ENCODE peak calls at places on chromosomes 3 and 15, in ten cellular contexts. N is Peyer's patch; I is DMS153; Y is HuH-7; H is cortex of kidney; C is T-helper 17 cell; K is spleen; X is activated CD8-positive, alpha-beta T cell treated with anti-CD3 and anti-CD28 coated beads for 36 hours; Z is HCEC 1CT; A is fibroblast of lung. W is an unnamed sample.

GRCh38 chr3:151901946-151902285 is 28.5 kb downstream of the SUCNR1 start:
- DNase-seq in H (no peak), X (no peak), Z (no peak), A (no peak), N (no peak), K (no peak), C (no peak), Y (no peak), I (no peak), W (no peak)

GRCh38 chr3:145939431-145939830 is 221.6 kb downstream of the PLOD2 start:
- DNase-seq in C (no peak), K (no peak), A (no peak), X (no peak), Z (no peak), I (peak), Y (no peak), H (no peak), N (no peak), W (no peak)

GRCh38 chr15:78712797-78713515 is 71.9 kb upstream of the CHRNB4 start:
- DNase-seq in Y (no peak), A (no peak), N (no peak), Z (no peak), I (no peak), K (no peak), X (no peak), C (no peak), H (no peak), W (no peak)

GRCh38 chr3:73573204-73573603 is 51.5 kb downstream of the PDZRN3 start:
- DNase-seq in Z (no peak), K (no peak), N (no peak), I (no peak), H (no peak), A (no peak), Y (no peak), C (no peak), X (no peak), W (no peak)

GRCh38 chr3:13853978-13854296 is 25.9 kb downstream of the WNT7A start:
- DNase-seq in N (no peak), A (no peak), H (no peak), Z (no peak), C (no peak), Y (no peak), I (no peak), X (peak), K (no peak), W (no peak)

GRCh38 chr3:156323466-156323865 is 203.1 kb downstream of the KCNAB1 start:
- DNase-seq in C (no peak), X (no peak), H (no peak), A (no peak), K (no peak), Z (peak), Y (no peak), I (no peak), N (no peak), W (no peak)

GRCh38 chr3:51718547-51719412 is 11.9 kb downstream of the GRM2 start:
- DNase-seq in N (peak), Y (peak), Z (peak), K (no peak), A (peak), I (no peak), X (peak), H (no peak), C (no peak), W (peak)

GRCh38 chr3:193134895-193135294 is 106.1 kb upstream of the PLAAT1 start:
- DNase-seq in X (no peak), H (no peak), Z (peak), Y (no peak), I (no peak), K (no peak), C (no peak), A (peak), N (no peak), W (no peak)

GRCh38 chr3:61903931-61904657 is 342.7 kb downstream of the PTPRG start:
- DNase-seq in I (no peak), Z (no peak), N (no peak), X (no peak), K (no peak), C (no peak), H (no peak), A (peak), Y (no peak), W (no peak)

GRCh38 chr15:65189102-65189740 is 4.1 kb upstream of the CLPX start:
- DNase-seq in Z (peak), Y (peak), A (peak), C (no peak), N (no peak), X (peak), H (no peak), I (no peak), K (no peak), W (no peak)

GRCh38 chr15:69092159-69092558 is 68.3 kb upstream of the GLCE start:
- DNase-seq in A (peak), H (no peak), I (no peak), X (no peak), K (no peak), Z (peak), N (no peak), C (no peak), Y (no peak), W (no peak)

GRCh38 chr3:98732239-98733054 is 30.7 kb upstream of the ST3GAL6 start:
- DNase-seq in A (no peak), I (no peak), X (peak), H (no peak), Y (peak), N (no peak), K (peak), C (no peak), Z (peak), W (no peak)

GRCh38 chr3:9750556-9751411 is 1.0 kb downstream of the OGG1 start:
- DNase-seq in C (no peak), K (no peak), H (no peak), N (no peak), A (no peak), Z (peak), Y (peak), I (no peak), X (no peak), W (no peak)

GRCh38 chr3:37620071-37620635 is 241.5 kb upstream of the CTDSPL start:
- DNase-seq in A (no peak), K (no peak), Y (no peak), I (no peak), C (no peak), N (no peak), H (no peak), Z (no peak), X (no peak), W (no peak)

GRCh38 chr3:66722675-66723074 is 221.9 kb upstream of the LRIG1 start:
- DNase-seq in H (no peak), A (peak), X (no peak), I (no peak), N (no peak), K (no peak), Z (peak), C (no peak), Y (no peak), W (no peak)

GRCh38 chr15:100202309-100202943 is 139.3 kb downstream of the ADAMTS17 start:
- DNase-seq in Z (no peak), X (no peak), H (no peak), Y (peak), N (no peak), C (no peak), I (no peak), A (no peak), K (no peak), W (no peak)

GRCh38 chr15:81852826-81853225 is 193.0 kb downstream of the MEX3B start:
- DNase-seq in I (no peak), K (no peak), C (no peak), Z (no peak), X (no peak), H (no peak), A (peak), N (no peak), Y (no peak), W (no peak)

GRCh38 chr15:43134157-43134637 is 811 bp downstream of the TMEM62 start:
- DNase-seq in X (peak), H (no peak), Y (no peak), C (no peak), Z (no peak), N (no peak), I (no peak), K (no peak), A (no peak), W (no peak)

GRCh38 chr15:77066961-77067690 is 3.8 kb downstream of the TSPAN3 start:
- DNase-seq in Z (peak), C (no peak), I (peak), Y (peak), H (no peak), A (no peak), N (no peak), K (no peak), X (no peak), W (no peak)

GRCh38 chr3:178719036-178719635 is 182.9 kb downstream of the KCNMB2 start:
- DNase-seq in N (no peak), K (no peak), H (no peak), X (no peak), Y (no peak), C (no peak), I (no peak), Z (peak), A (peak), W (no peak)

GRCh38 chr15:71275098-71275497 is 159.8 kb downstream of the THSD4 start:
- DNase-seq in K (no peak), I (no peak), A (peak), X (no peak), Y (no peak), C (no peak), N (no peak), Z (peak), H (no peak), W (no peak)

GRCh38 chr3:72346526-72346926 is 501.7 kb downstream of the SHQ1 start:
- DNase-seq in Y (no peak), C (no peak), X (no peak), K (peak), Z (peak), N (no peak), A (peak), I (no peak), H (no peak), W (no peak)

GRCh38 chr15:78641876-78642275 is 866 bp upstream of the CHRNB4 start:
- DNase-seq in H (no peak), Y (no peak), Z (no peak), C (no peak), N (no peak), X (no peak), K (no peak), A (no peak), I (no peak), W (no peak)

GRCh38 chr15:68214838-68215234 is 9.7 kb upstream of the CALML4 start:
- DNase-seq in Y (no peak), N (no peak), I (no peak), X (no peak), H (no peak), K (peak), A (no peak), Z (no peak), C (no peak), W (no peak)

GRCh38 chr3:88030200-88030599 is 28.6 kb downstream of the CGGBP1 start:
- DNase-seq in K (no peak), Z (no peak), C (no peak), X (no peak), A (peak), N (no peak), I (no peak), H (no peak), Y (no peak), W (no peak)

GRCh38 chr3:31724681-31725080 is 192.0 kb downstream of the STT3B start:
- DNase-seq in I (no peak), K (no peak), A (peak), H (no peak), Z (peak), Y (no peak), N (no peak), C (no peak), X (no peak), W (no peak)

GRCh38 chr15:31308185-31308639 is 18.4 kb upstream of the KLF13 start:
- DNase-seq in Y (no peak), X (peak), Z (no peak), H (no peak), N (no peak), A (no peak), K (no peak), I (no peak), C (no peak), W (no peak)

GRCh38 chr15:90035095-90035834 is 34.1 kb downstream of the ZNF710 start:
- DNase-seq in I (peak), K (peak), H (no peak), X (no peak), Z (no peak), Y (peak), N (no peak), A (peak), C (no peak), W (peak)

GRCh38 chr3:42721690-42722089 is 19.1 kb upstream of the HHATL start:
- DNase-seq in N (no peak), Z (no peak), C (no peak), K (no peak), I (no peak), Y (no peak), X (no peak), A (no peak), H (no peak), W (no peak)

W was measured in natural killer cell.